ENCODE peak calls at places on chromosomes 2 and 18, in ten cellular contexts. B is stomach, D is cardiac muscle cell, S is BE2C, L is tibial artery, K is body of pancreas, O is colonic mucosa, A is upper lobe of left lung, T is SK-N-SH, N is tibial nerve. F is an unnamed sample.

GRCh38 chr18:58255701-58256311 is 211.8 kb downstream of the NEDD4L start:
- DNase-seq in L (no peak), K (no peak), N (no peak), T (no peak), B (no peak), A (no peak), O (no peak), S (no peak), D (no peak), F (no peak)

GRCh38 chr2:190342601-190343000 is 788 bp upstream of the INPP1 start:
- DNase-seq in O (no peak), T (no peak), N (no peak), S (no peak), A (no peak), B (no peak), K (no peak), D (no peak), L (no peak), F (no peak)

GRCh38 chr2:100257939-100258338 is 64.4 kb downstream of the LONRF2 start:
- DNase-seq in L (peak; percentile 60), O (no peak), S (no peak), D (no peak), A (no peak), N (no peak), K (no peak), T (no peak), B (no peak), F (no peak)

GRCh38 chr2:158598856-158599517 is 142.2 kb downstream of the PKP4 start:
- DNase-seq in L (no peak), B (no peak), N (no peak), O (no peak), A (no peak), K (no peak), S (peak; percentile 10), T (peak; percentile 25), D (peak; percentile 3), F (no peak)

GRCh38 chr2:97957432-97958183 is 38.1 kb downstream of the TMEM131 start:
- DNase-seq in K (no peak), L (no peak), D (no peak), A (no peak), B (no peak), T (no peak), O (no peak), N (no peak), S (no peak), F (no peak)

GRCh38 chr18:23871410-23871809 is 143.1 kb upstream of the TTC39C start:
- DNase-seq in L (no peak), O (peak; percentile 62), A (no peak), K (no peak), B (peak; percentile 36), D (peak; percentile 57), N (no peak), T (peak; percentile 31), S (peak; percentile 59), F (peak; percentile 65)

GRCh38 chr18:77008006-77008405 is 124.6 kb downstream of the MBP start:
- DNase-seq in S (no peak), O (no peak), B (no peak), A (no peak), K (no peak), T (no peak), L (no peak), N (no peak), D (no peak), F (no peak)

GRCh38 chr2:144444418-144444817 is 75.5 kb downstream of the ZEB2 start:
- DNase-seq in S (no peak), N (no peak), B (no peak), D (no peak), K (no peak), T (no peak), L (no peak), A (no peak), O (no peak), F (no peak)

GRCh38 chr18:13813271-13813849 is 10.6 kb upstream of the MC5R start:
- DNase-seq in A (peak; percentile 42), D (peak; percentile 66), N (peak; percentile 52), S (peak; percentile 45), T (peak; percentile 77), K (peak; percentile 71), L (no peak), B (peak; percentile 76), O (peak; percentile 77), F (peak; percentile 31)

GRCh38 chr2:9232886-9233285 is 26.3 kb downstream of the ASAP2 start:
- DNase-seq in D (no peak), B (no peak), L (no peak), S (no peak), O (no peak), A (no peak), T (peak; percentile 53), N (no peak), K (no peak), F (no peak)

GRCh38 chr2:96893289-96894150 is 23.6 kb upstream of the SEMA4C start:
- DNase-seq in D (no peak), O (no peak), A (no peak), K (no peak), S (peak; percentile 37), B (no peak), L (no peak), N (no peak), T (peak; percentile 69), F (no peak)
- H3K4me1 ChIP-seq in D (peaks cover 18% of the 10 kb centered on the region), O (peaks cover 15% of the 10 kb centered on the region), A (peaks cover 21% of the 10 kb centered on the region), K (peaks cover 5% of the 10 kb centered on the region), S (peaks cover 3% of the 10 kb centered on the region), B (peaks cover 42% of the 10 kb centered on the region), L (peaks cover 34% of the 10 kb centered on the region), N (peaks cover 27% of the 10 kb centered on the region), T (no peaks in the 10 kb centered on the region), F (peaks cover 7% of the 10 kb centered on the region)

DNA sequence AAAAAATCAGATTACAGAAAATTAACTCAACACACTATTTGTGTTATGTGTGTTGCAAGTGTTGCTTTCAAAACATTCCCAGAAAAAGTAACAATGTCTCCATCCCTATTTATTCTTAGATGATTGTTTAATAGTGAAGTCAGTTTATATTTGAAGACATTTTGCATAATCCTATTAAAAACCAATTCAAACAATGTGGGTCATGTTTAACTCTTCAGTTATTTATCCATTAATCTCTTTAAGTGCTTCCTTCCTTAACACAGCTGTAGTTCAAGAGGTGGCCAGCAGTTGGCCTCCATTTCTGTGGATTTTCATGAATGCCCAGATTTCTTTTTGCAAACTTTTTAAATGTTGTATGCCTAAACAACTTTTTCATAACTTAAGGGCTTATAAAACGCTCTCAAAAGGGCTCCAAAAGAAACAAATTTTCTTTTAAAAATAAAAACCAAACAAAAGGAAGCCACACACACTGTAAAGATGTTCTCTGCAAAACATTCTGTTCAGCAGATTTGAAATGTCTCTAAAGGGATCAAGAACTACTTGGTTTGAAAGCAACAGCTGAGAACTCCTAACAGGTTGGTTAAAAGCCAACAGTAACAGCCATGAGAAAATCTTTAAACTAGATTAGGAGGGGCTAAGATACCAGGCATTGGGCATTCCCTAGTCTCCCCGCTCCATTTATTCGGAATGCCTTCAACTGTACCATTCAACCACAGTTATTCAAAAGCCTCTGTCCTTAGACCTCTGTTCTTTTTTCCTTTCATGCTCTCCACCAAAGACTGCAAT is 71.5 kb downstream of the THADA start:
- DNase-seq in L (no peak), B (no peak), S (no peak), K (no peak), O (no peak), N (no peak), A (no peak), T (no peak), D (no peak), F (no peak)
- TF ChIP-seq CTCF in L (peak; percentile 36), B (no peak), S (peak; percentile 51), K (peak; percentile 24), O (no peak), N (peak; percentile 45), A (no peak), T (peak; percentile 55), D (peak; percentile 31), F (peak; percentile 48)

DNA sequence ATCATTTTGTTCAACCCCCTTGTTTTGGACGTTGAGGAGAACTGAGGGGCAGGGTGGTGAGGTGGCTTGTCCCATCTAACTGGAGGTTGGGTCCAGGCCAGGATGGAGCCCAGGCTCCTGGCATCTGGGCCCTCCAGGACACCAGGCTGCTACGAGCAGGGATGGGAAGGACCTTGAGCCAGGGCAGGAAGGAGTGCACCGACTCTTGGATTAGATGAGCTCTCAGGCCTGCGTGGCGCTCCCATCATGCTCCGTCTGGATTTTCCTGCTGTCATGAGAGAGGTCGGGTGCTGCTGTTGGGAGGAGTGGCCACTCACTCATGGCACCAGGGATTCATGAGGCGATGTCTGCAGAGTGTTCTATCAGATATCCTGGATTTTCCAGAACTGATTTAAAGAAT is 18.3 kb upstream of the ALLC start:
- DNase-seq in A (no peak), O (no peak), D (no peak), S (no peak), L (peak; percentile 28), N (no peak), B (peak; percentile 20), K (peak; percentile 10), T (no peak), F (peak; percentile 15)
- H3K4me1 ChIP-seq in A (no peaks in the 10 kb centered on the region), O (no peaks in the 10 kb centered on the region), D (no peaks in the 10 kb centered on the region), S (peaks cover 10% of the 10 kb centered on the region), L (no peaks in the 10 kb centered on the region), N (no peaks in the 10 kb centered on the region), B (no peaks in the 10 kb centered on the region), K (no peaks in the 10 kb centered on the region), T (no peaks in the 10 kb centered on the region), F (no peaks in the 10 kb centered on the region)

DNA sequence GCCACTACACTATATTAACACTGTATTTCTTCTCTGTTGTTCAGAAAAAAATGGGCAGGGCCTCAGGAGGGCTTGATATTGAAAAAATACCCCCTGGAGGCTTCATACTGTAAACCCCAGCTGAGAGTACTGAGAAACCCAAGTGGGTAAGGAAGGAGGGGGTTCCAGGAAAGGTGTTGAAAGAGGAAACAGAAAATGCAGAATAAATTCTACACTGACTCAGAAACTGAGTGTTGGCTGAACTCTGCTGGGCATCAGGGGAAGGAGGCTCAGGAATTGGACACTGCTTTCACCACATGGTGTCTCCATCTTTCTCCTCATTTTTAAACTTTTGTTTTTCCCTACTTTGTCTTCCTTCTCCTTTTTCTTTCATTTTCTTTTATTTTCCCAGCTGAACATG is 253.7 kb downstream of the DYM start:
- DNase-seq in L (no peak), K (no peak), A (no peak), S (no peak), T (peak; percentile 8), N (no peak), D (peak; percentile 34), B (no peak), O (no peak), F (no peak)
- TF ChIP-seq CTCF in L (no peak), K (no peak), A (no peak), S (no peak), T (peak; percentile 30), N (no peak), D (peak; percentile 25), B (no peak), O (no peak), F (no peak)

DNA sequence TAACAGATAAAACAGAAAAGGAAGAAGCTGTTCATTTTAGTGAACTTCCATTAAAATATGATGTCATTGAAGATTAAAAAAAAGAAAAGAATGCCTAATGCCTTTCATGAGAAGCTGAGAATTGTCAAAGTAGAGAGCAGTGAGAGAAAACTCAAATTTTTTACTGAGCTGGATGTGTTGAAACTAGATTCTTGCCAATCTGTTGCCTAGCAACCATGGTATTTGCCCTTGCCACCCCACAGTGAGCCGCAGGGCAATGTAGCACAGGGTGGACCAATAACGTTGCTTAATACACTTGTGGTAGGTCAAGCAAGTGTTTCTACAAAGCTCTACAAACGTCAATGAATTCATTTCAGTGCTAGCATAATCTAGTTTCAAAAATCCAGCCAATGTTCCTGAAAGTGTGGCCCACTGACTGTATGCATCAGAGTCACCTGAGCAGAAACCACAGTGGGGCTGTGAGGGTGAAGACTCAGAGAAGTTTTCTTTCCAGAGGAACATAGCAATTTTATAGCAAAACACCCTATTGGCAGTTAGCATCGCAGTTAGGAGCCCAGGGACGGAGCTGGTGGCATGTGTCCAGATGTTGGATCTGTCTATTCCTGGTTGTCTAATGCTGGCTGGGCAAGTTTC is 132.3 kb downstream of the DOCK10 start:
- DNase-seq in S (no peak), L (peak; percentile 91), A (peak; percentile 84), N (peak; percentile 62), T (peak; percentile 65), D (peak; percentile 91), O (no peak), K (peak; percentile 20), B (peak; percentile 35), F (no peak)
- H3K4me1 ChIP-seq in S (no peaks in the 10 kb centered on the region), L (peaks cover 28% of the 10 kb centered on the region), A (peaks cover 9% of the 10 kb centered on the region), N (peaks cover 6% of the 10 kb centered on the region), T (peaks cover 12% of the 10 kb centered on the region), D (peaks cover 4% of the 10 kb centered on the region), O (no peaks in the 10 kb centered on the region), K (no peaks in the 10 kb centered on the region), B (peaks cover 14% of the 10 kb centered on the region), F (no peaks in the 10 kb centered on the region)